ENCODE peak calls at places on chromosomes 12 and 14, in four cellular contexts. O, Y, C and P are unnamed samples.
A peak's percentile ranks its signal among the peaks of the same experiment; 100 is the strongest.

GRCh38 chr12:111447571-111448265 is 42.0 kb downstream of the SH2B3 start:
- DNase-seq in O (no peak), Y (no peak), C (no peak), P (no peak)

GRCh38 chr12:104619305-104619704 is 162.6 kb downstream of the CHST11 start:
- DNase-seq in O (no peak), Y (no peak), C (no peak), P (no peak)

GRCh38 chr12:79527498-79527897 is 163.3 kb downstream of the PAWR start:
- DNase-seq in O (no peak), Y (peak; percentile 39), C (no peak), P (no peak)

GRCh38 chr12:78683031-78683430 is 181.5 kb upstream of the SYT1 start:
- DNase-seq in O (no peak), Y (no peak), C (no peak), P (peak; percentile 64)

GRCh38 chr12:2387051-2387834 is 334.5 kb downstream of the CACNA1C start:
- DNase-seq in O (no peak), Y (no peak), C (no peak), P (peak; percentile 41)

GRCh38 chr12:126157575-126157966 is 1092.3 kb downstream of the AACS start:
- DNase-seq in O (no peak), Y (no peak), C (no peak), P (no peak)

GRCh38 chr12:57810450-57810849 is 8.1 kb downstream of the AVIL start:
- DNase-seq in O (no peak), Y (peak; percentile 60), C (no peak), P (peak; percentile 35)

GRCh38 chr14:50013198-50013918 is 103.0 kb downstream of the VCPKMT start:
- DNase-seq in O (no peak), Y (no peak), C (no peak), P (no peak)

GRCh38 chr14:20427231-20428009 is 8.5 kb downstream of the KLHL33 start:
- DNase-seq in O (no peak), Y (peak; percentile 20), C (no peak), P (peak; percentile 71)

GRCh38 chr14:74977164-74977900 is 21.9 kb upstream of the PGF start:
- DNase-seq in O (no peak), Y (no peak), C (no peak), P (no peak)

GRCh38 chr12:130976171-130976720 is 22.5 kb downstream of the ADGRD1 start:
- DNase-seq in O (no peak), Y (no peak), C (no peak), P (no peak)

GRCh38 chr12:130978785-130979184 is 25.1 kb downstream of the ADGRD1 start:
- DNase-seq in O (no peak), Y (no peak), C (no peak), P (no peak)

GRCh38 chr12:130977759-130978127 is 24.0 kb downstream of the ADGRD1 start:
- DNase-seq in O (no peak), Y (no peak), C (no peak), P (no peak)

GRCh38 chr12:130975116-130975515 is 21.4 kb downstream of the ADGRD1 start:
- DNase-seq in O (no peak), Y (no peak), C (no peak), P (no peak)

GRCh38 chr12:130977046-130977758 is 23.5 kb downstream of the ADGRD1 start:
- DNase-seq in O (no peak), Y (no peak), C (no peak), P (no peak)
- H3K4me1 ChIP-seq in O (no peaks in the 10 kb centered on the region), Y (no peaks in the 10 kb centered on the region), C (no peaks in the 10 kb centered on the region), P (no peaks in the 10 kb centered on the region)

GRCh38 chr14:75978249-75978731 is 3.5 kb downstream of the TGFB3 start:
- DNase-seq in O (no peak), Y (no peak), C (no peak), P (no peak)
- H3K4me1 ChIP-seq in O (peaks cover 44% of the 10 kb centered on the region), Y (peaks cover 22% of the 10 kb centered on the region), C (peaks cover 25% of the 10 kb centered on the region), P (peaks cover 26% of the 10 kb centered on the region)

DNA sequence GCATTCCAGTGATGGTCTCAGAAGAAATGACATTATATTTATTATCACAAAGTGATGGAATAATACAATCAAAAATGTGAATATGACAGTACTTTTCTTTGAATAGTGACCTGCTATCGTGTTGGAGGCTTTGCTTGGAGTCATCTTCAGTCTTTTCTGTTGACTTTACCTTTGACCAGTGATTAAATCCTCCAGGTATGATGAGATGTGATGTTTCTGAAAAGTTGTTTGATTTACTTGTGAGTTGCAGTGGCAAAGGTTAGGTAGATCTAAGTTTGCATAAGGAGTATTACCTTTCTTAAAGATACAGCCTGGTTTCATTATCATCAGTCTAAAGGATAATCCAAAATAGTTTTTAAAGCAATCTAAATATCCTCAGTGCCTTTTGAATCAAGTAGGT is 4.6 kb downstream of the TCP11L2 start:
- DNase-seq in O (no peak), Y (no peak), C (no peak), P (no peak)
- H3K4me1 ChIP-seq in O (peaks cover 26% of the 10 kb centered on the region), Y (peaks cover 19% of the 10 kb centered on the region), C (peaks cover 87% of the 10 kb centered on the region), P (peaks cover 8% of the 10 kb centered on the region)

GRCh38 chr14:101109981-101110728 is 206.6 kb upstream of the RTL1 start:
- DNase-seq in O (peak; percentile 10), Y (no peak), C (peak; percentile 3), P (no peak)

GRCh38 chr14:101110729-101111619 is 207.5 kb upstream of the RTL1 start:
- DNase-seq in O (peak; percentile 13), Y (peak; percentile 14), C (peak; percentile 6), P (no peak)

GRCh38 chr14:101113108-101113612 is 209.6 kb upstream of the RTL1 start:
- DNase-seq in O (peak; percentile 14), Y (no peak), C (no peak), P (no peak)

GRCh38 chr14:101112351-101113107 is 209.0 kb upstream of the RTL1 start:
- DNase-seq in O (peak; percentile 7), Y (no peak), C (peak; percentile 9), P (no peak)

GRCh38 chr14:101111620-101112290 is 208.2 kb upstream of the RTL1 start:
- DNase-seq in O (peak; percentile 14), Y (no peak), C (peak; percentile 7), P (no peak)
- H3K4me1 ChIP-seq in O (no peaks in the 10 kb centered on the region), Y (no peaks in the 10 kb centered on the region), C (no peaks in the 10 kb centered on the region), P (no peaks in the 10 kb centered on the region)

GRCh38 chr14:91380116-91380515 is 37.5 kb downstream of the CCDC88C start:
- DNase-seq in O (no peak), Y (no peak), C (no peak), P (no peak)

GRCh38 chr14:91380610-91381371 is 36.8 kb downstream of the CCDC88C start:
- DNase-seq in O (no peak), Y (no peak), C (no peak), P (peak; percentile 72)

GRCh38 chr14:91377700-91378652 is 39.6 kb downstream of the CCDC88C start:
- DNase-seq in O (no peak), Y (no peak), C (no peak), P (no peak)

GRCh38 chr14:91376547-91377477 is 40.8 kb downstream of the CCDC88C start:
- DNase-seq in O (no peak), Y (no peak), C (no peak), P (no peak)

GRCh38 chr14:91378945-91379932 is 38.4 kb downstream of the CCDC88C start:
- DNase-seq in O (no peak), Y (no peak), C (no peak), P (no peak)
- H3K4me1 ChIP-seq in O (no peaks in the 10 kb centered on the region), Y (peaks cover 3% of the 10 kb centered on the region), C (peaks cover 9% of the 10 kb centered on the region), P (no peaks in the 10 kb centered on the region)

GRCh38 chr14:71582705-71583104 is 349.5 kb upstream of the RGS6 start:
- DNase-seq in O (no peak), Y (no peak), C (no peak), P (peak; percentile 54)
- H3K4me1 ChIP-seq in O (peaks cover 28% of the 10 kb centered on the region), Y (peaks cover 11% of the 10 kb centered on the region), C (no peaks in the 10 kb centered on the region), P (peaks cover 3% of the 10 kb centered on the region)

DNA sequence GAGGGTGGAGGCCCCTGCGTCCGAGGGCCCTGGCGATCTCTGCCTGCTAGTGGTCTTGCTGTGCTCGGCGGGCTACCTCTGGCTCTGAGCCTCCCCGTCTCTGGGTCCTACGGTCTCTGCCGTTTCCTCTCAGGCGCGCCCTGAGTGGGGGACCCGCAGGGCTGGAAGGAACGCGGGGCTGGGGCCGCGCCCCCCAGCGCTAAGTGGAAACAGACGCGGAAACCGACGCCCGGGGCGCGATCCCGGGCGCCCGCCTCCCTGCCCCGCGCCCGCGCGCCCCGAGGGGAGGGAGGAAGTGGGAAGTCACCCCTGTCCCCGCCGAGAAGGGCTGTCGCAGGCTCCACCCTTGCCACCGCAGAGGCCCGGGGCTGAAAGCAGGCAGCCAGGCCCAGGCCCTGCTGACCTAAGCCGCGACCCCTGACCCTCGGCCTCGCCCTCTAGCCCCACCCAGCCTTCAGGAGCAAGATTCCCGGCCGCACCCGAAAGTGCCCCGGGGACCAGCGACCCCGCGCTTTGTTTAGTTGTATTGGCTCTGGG is 831 bp downstream of the CRIP1 start:
- DNase-seq in O (peak; percentile 46), Y (no peak), C (peak; percentile 65), P (no peak)
- H3K4me1 ChIP-seq in O (peaks cover 91% of the 10 kb centered on the region), Y (peaks cover 67% of the 10 kb centered on the region), C (peaks cover 12% of the 10 kb centered on the region), P (peaks cover 5% of the 10 kb centered on the region)

DNA sequence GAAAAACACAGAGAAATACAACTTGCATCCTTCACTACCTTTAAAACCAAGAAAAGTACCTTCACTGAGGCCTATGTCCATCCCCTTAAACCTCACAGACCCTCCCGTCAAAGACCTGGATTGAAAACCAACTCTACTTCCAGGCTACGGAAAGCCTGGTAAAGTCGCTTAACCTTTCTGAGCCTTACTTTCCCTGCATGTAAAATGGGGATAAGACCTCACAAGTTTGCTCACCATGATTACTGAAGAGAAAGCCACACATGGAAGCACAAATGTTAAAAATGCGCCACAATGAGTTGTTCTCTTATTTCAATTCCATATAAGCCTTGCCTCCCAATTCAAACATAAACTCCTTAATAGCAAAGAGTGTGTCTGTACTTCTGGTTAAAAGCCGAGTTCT is 8.4 kb downstream of the ACTN1 start:
- DNase-seq in O (no peak), Y (no peak), C (no peak), P (no peak)
- H3K4me1 ChIP-seq in O (peaks cover 99% of the 10 kb centered on the region), Y (peaks cover 99% of the 10 kb centered on the region), C (no peaks in the 10 kb centered on the region), P (peaks cover 56% of the 10 kb centered on the region)

GRCh38 chr12:89373772-89374572 is 21.7 kb upstream of the DUSP6 start:
- DNase-seq in O (peak; percentile 47), Y (no peak), C (no peak), P (peak; percentile 73)

GRCh38 chr12:89376202-89376529 is 23.9 kb upstream of the DUSP6 start:
- DNase-seq in O (no peak), Y (no peak), C (no peak), P (no peak)

GRCh38 chr12:89379839-89380467 is 27.7 kb upstream of the DUSP6 start:
- DNase-seq in O (no peak), Y (no peak), C (no peak), P (no peak)

GRCh38 chr12:89379100-89379838 is 27.0 kb upstream of the DUSP6 start:
- DNase-seq in O (no peak), Y (no peak), C (no peak), P (no peak)

DNA sequence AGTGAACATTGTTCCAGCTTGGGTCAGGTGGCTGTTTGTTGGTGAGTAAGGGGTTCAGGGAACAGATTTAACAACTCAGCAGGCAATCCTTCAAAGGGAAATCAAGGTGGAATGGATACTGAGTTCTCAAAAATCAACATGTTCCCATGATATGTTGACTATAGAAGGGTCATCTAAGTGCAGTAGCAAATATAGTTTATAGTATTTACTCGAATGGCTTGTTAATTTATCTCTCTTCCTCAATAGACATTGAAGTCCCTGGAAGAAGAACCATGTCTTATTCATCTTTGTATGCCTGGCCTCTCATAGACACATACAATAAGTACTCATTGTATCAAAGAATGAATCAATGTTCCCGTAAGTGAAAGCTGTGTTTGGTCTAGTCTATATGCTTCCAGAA is 24.5 kb upstream of the DUSP6 start:
- DNase-seq in O (no peak), Y (no peak), C (no peak), P (no peak)
- H3K4me1 ChIP-seq in O (peaks cover 25% of the 10 kb centered on the region), Y (peaks cover 22% of the 10 kb centered on the region), C (peaks cover 4% of the 10 kb centered on the region), P (peaks cover 11% of the 10 kb centered on the region)